ENCODE peak calls at places on chromosomes 6 and 20, in ten cellular contexts. O is AG08395; A is astrocyte of the cerebellum; W is HCT116; D is fibroblast of pulmonary artery; U is SK-N-MC; N is EL; V is lower leg skin; X is T-helper 17 cell; I is stimulated activated CD4-positive, alpha-beta T cell treated with anti-CD3 and anti-CD28 coated beads, Interleukin-12 subunit alpha, Interleukin-12 subunit beta, amount 100 ng/mL, for 4 hours. M is an unnamed sample.

GRCh38 chr20:41169184-41169690 is 31.9 kb downstream of the PLCG1 start:
- DNase-seq in O (no peak), A (no peak), W (no peak), D (no peak), U (no peak), N (no peak), V (peak), X (no peak), I (no peak), M (no peak)

GRCh38 chr6:90538651-90539050 is 48.2 kb downstream of the MAP3K7 start:
- DNase-seq in O (no peak), A (no peak), W (no peak), D (peak), U (no peak), N (peak), V (no peak), X (no peak), I (no peak), M (peak)

GRCh38 chr20:53001502-53002301 is 29.5 kb downstream of the TSHZ2 start:
- DNase-seq in O (no peak), A (no peak), W (no peak), D (peak), U (no peak), N (no peak), V (no peak), X (no peak), I (no peak), M (no peak)

GRCh38 chr6:117947234-117947633 is 40.2 kb downstream of the SLC35F1 start:
- DNase-seq in O (no peak), A (no peak), W (no peak), D (no peak), U (no peak), N (no peak), V (no peak), X (no peak), I (no peak), M (no peak)

GRCh38 chr6:3282461-3283236 is 23.9 kb downstream of the PSMG4 start:
- DNase-seq in O (no peak), A (no peak), W (no peak), D (no peak), U (no peak), N (no peak), V (peak), X (no peak), I (no peak), M (no peak)

GRCh38 chr6:132198896-132199295 is 202.4 kb downstream of the MOXD1 start:
- DNase-seq in O (no peak), A (peak), W (no peak), D (peak), U (no peak), N (peak), V (no peak), X (no peak), I (no peak), M (no peak)

GRCh38 chr20:15100506-15101160 is 763.2 kb upstream of the FLRT3 start:
- DNase-seq in O (peak), A (no peak), W (no peak), D (no peak), U (no peak), N (no peak), V (no peak), X (no peak), I (no peak), M (no peak)

GRCh38 chr6:33144373-33144772 is 47.9 kb downstream of the COL11A2 start:
- DNase-seq in O (peak), A (no peak), W (no peak), D (no peak), U (no peak), N (no peak), V (no peak), X (no peak), I (no peak), M (no peak)

GRCh38 chr20:62737271-62737761 is 28.7 kb downstream of the NTSR1 start:
- DNase-seq in O (no peak), A (no peak), W (no peak), D (no peak), U (no peak), N (no peak), V (peak), X (no peak), I (no peak), M (no peak)

GRCh38 chr20:50992336-50992732 is 30.6 kb downstream of the KCNG1 start:
- DNase-seq in O (no peak), A (no peak), W (no peak), D (no peak), U (no peak), N (no peak), V (no peak), X (no peak), I (no peak), M (no peak)

GRCh38 chr20:10806539-10806938 is 132.7 kb upstream of the JAG1 start:
- DNase-seq in O (no peak), A (no peak), W (no peak), D (peak), U (no peak), N (no peak), V (no peak), X (no peak), I (no peak), M (no peak)

GRCh38 chr6:100382031-100382430 is 82.7 kb downstream of the SIM1 start:
- DNase-seq in O (peak), A (no peak), W (no peak), D (no peak), U (no peak), N (no peak), V (no peak), X (no peak), I (no peak), M (no peak)

GRCh38 chr6:86629123-86629522 is 308.2 kb upstream of the HTR1E start:
- DNase-seq in O (no peak), A (no peak), W (no peak), D (no peak), U (no peak), N (no peak), V (no peak), X (no peak), I (no peak), M (no peak)

GRCh38 chr6:26284537-26285142 is 80.4 kb upstream of the BTN3A2 start:
- DNase-seq in O (peak), A (no peak), W (no peak), D (peak), U (no peak), N (peak), V (peak), X (no peak), I (peak), M (peak)

M was measured in hepatocyte.